ENCODE peak calls at places on chromosome 4, in nine cellular contexts. T is esophagus squamous epithelium, K is A673, U is psoas muscle, Q is nucleus accumbens, H is uterus, C is heart left ventricle, W is fibroblast of mammary gland, P is posterior cingulate gyrus. B is an unnamed sample.

GRCh38 chr4:140856692-140857091 is 100.5 kb upstream of the TBC1D9 start:
- DNase-seq in T (no peak), K (peak; percentile 67), U (no peak), Q (peak; percentile 7), H (peak; percentile 62), C (peak; percentile 55), W (peak; percentile 74), P (no peak), B (peak; percentile 4)

GRCh38 chr4:55087016-55087929 is 38.1 kb downstream of the KDR start:
- DNase-seq in T (no peak), K (no peak), U (no peak), Q (no peak), H (no peak), C (no peak), W (peak; percentile 22), P (no peak), B (no peak)

GRCh38 chr4:2977116-2978097 is 14.0 kb downstream of the GRK4 start:
- DNase-seq in T (no peak), K (no peak), U (no peak), Q (no peak), H (no peak), C (no peak), W (peak; percentile 74), P (peak; percentile 41), B (no peak)

GRCh38 chr4:153393397-153393796 is 48.9 kb downstream of the MND1 start:
- DNase-seq in T (no peak), K (no peak), U (peak; percentile 35), Q (no peak), H (peak; percentile 24), C (no peak), W (peak; percentile 74), P (no peak), B (no peak)

GRCh38 chr4:67658302-67658701 is 42.7 kb downstream of the UBA6 start:
- DNase-seq in T (no peak), K (no peak), U (no peak), Q (no peak), H (no peak), C (no peak), W (no peak), P (no peak), B (no peak)

GRCh38 chr4:705278-706082 is at the start of gene PCGF3:
- DNase-seq in T (peak; percentile 76), K (peak; percentile 96), U (peak; percentile 97), Q (peak; percentile 86), H (peak; percentile 97), C (peak; percentile 99), W (peak; percentile 91), P (peak; percentile 96), B (peak; percentile 96)

GRCh38 chr4:16641971-16642370 is 256.5 kb downstream of the LDB2 start:
- DNase-seq in T (no peak), K (no peak), U (no peak), Q (no peak), H (no peak), C (no peak), W (peak; percentile 35), P (no peak), B (no peak)

GRCh38 chr4:37219251-37219650 is 25.3 kb upstream of the NWD2 start:
- DNase-seq in T (no peak), K (no peak), U (no peak), Q (no peak), H (no peak), C (no peak), W (no peak), P (no peak), B (peak; percentile 95)

GRCh38 chr4:119046263-119046662 is 89.4 kb upstream of the MYOZ2 start:
- DNase-seq in T (no peak), K (no peak), U (peak; percentile 80), Q (no peak), H (no peak), C (peak; percentile 80), W (no peak), P (no peak), B (no peak)

GRCh38 chr4:184511156-184511555 is 36.8 kb upstream of the IRF2 start:
- DNase-seq in T (no peak), K (no peak), U (no peak), Q (no peak), H (no peak), C (no peak), W (no peak), P (no peak), B (no peak)